ENCODE peak calls at places on chromosomes 4 and X, in five cellular contexts. H, J, G, K and X are unnamed samples.

GRCh38 chr4:84483738-84484137 is 15.4 kb downstream of the NKX6-1 start:
- DNase-seq in H (no peak), J (no peak), G (no peak), K (no peak), X (no peak)

GRCh38 chrX:141439651-141440050 is 144.9 kb downstream of the SPANXA1 start:
- DNase-seq in H (no peak), J (no peak), G (no peak), K (peak), X (no peak)

GRCh38 chr4:98505991-98506390 is 152.4 kb downstream of the TSPAN5 start:
- DNase-seq in H (no peak), J (no peak), G (no peak), K (no peak), X (no peak)

GRCh38 chrX:40755291-40756249 is 20.2 kb upstream of the MED14 start:
- DNase-seq in H (no peak), J (peak), G (no peak), K (peak), X (peak)

GRCh38 chr4:4195354-4195753 is 31.4 kb downstream of the OTOP1 start:
- DNase-seq in H (no peak), J (no peak), G (no peak), K (no peak), X (no peak)

GRCh38 chrX:34470507-34470906 is 186.6 kb downstream of the TMEM47 start:
- DNase-seq in H (no peak), J (no peak), G (no peak), K (no peak), X (no peak)

GRCh38 chr4:8468746-8469535 is 28.4 kb downstream of the TRMT44 start:
- DNase-seq in H (peak), J (peak), G (peak), K (peak), X (peak)

GRCh38 chr4:7073526-7074390 is 5.9 kb upstream of the GRPEL1 start:
- DNase-seq in H (no peak), J (peak), G (peak), K (peak), X (peak)

GRCh38 chrX:78075787-78076389 is 28.2 kb upstream of the PGK1 start:
- DNase-seq in H (no peak), J (no peak), G (no peak), K (no peak), X (peak)

GRCh38 chr4:83964996-83965541 is 429.2 kb downstream of the GPAT3 start:
- DNase-seq in H (no peak), J (peak), G (no peak), K (peak), X (peak)